ENCODE peak calls at places on chromosomes 2 and 18, in five cellular contexts. K is EL; G is DMS79; R is CD4-positive, alpha-beta T cell; D is Daoy. S is an unnamed sample.

GRCh38 chr18:78875268-78875997 is 104.2 kb upstream of the SALL3 start:
- DNase-seq in K (no peak), G (no peak), R (no peak), D (peak; percentile 50), S (peak; percentile 61)

GRCh38 chr2:75787532-75788132 is 76.9 kb upstream of the GCFC2 start:
- DNase-seq in K (peak; percentile 23), G (peak; percentile 57), R (no peak), D (peak; percentile 27), S (no peak)

GRCh38 chr2:49248506-49248905 is 94.2 kb upstream of the FSHR start:
- DNase-seq in K (peak; percentile 90), G (no peak), R (no peak), D (peak; percentile 8), S (no peak)

GRCh38 chr2:139142252-139142651 is 362.1 kb upstream of the NXPH2 start:
- DNase-seq in K (no peak), G (no peak), R (no peak), D (no peak), S (no peak)

GRCh38 chr2:151946856-151947523 is 118.8 kb upstream of the ARL5A start:
- DNase-seq in K (peak; percentile 18), G (no peak), R (no peak), D (peak; percentile 41), S (peak; percentile 40)

GRCh38 chr18:70280007-70280925 is 8.6 kb upstream of the SOCS6 start:
- DNase-seq in K (peak; percentile 46), G (no peak), R (no peak), D (peak; percentile 43), S (no peak)

GRCh38 chr2:120374821-120375220 is 28.9 kb downstream of the INHBB start:
- DNase-seq in K (no peak), G (no peak), R (no peak), D (no peak), S (no peak)

GRCh38 chr2:98476192-98476868 is 31.7 kb downstream of the INPP4A start:
- DNase-seq in K (no peak), G (peak; percentile 48), R (no peak), D (no peak), S (no peak)

GRCh38 chr2:56707650-56708049 is 523.9 kb downstream of the CCDC85A start:
- DNase-seq in K (no peak), G (no peak), R (no peak), D (no peak), S (no peak)

GRCh38 chr2:238167761-238168160 is 9.0 kb downstream of the ERFE start:
- DNase-seq in K (no peak), G (no peak), R (no peak), D (no peak), S (no peak)

GRCh38 chr18:9353596-9353995 is 19.0 kb downstream of the TWSG1 start:
- DNase-seq in K (no peak), G (no peak), R (no peak), D (no peak), S (no peak)

GRCh38 chr18:23662309-23663263 is at the start of gene ANKRD29:
- DNase-seq in K (peak; percentile 45), G (no peak), R (peak; percentile 31), D (peak; percentile 57), S (peak; percentile 33)

GRCh38 chr2:161915121-161915520 is 158.9 kb downstream of the DPP4 start:
- DNase-seq in K (peak; percentile 72), G (no peak), R (no peak), D (no peak), S (no peak)

GRCh38 chr2:12543452-12544220 is 173.1 kb upstream of the TRIB2 start:
- DNase-seq in K (no peak), G (peak; percentile 54), R (no peak), D (no peak), S (no peak)

GRCh38 chr18:79772108-79772864 is 25.5 kb upstream of the KCNG2 start:
- DNase-seq in K (no peak), G (no peak), R (no peak), D (no peak), S (no peak)

GRCh38 chr2:173607601-173608311 is 253.1 kb downstream of the CDCA7 start:
- DNase-seq in K (no peak), G (no peak), R (no peak), D (no peak), S (no peak)

GRCh38 chr2:190618030-190618429 is 30.9 kb upstream of the NAB1 start:
- DNase-seq in K (no peak), G (no peak), R (no peak), D (no peak), S (no peak)